ENCODE peak calls at places on chromosomes 16 and 17, in ten cellular contexts. D is psoas muscle, C is uterus, A is SK-N-SH, T is heart right ventricle, V is nephron progenitor cell, B is foreskin keratinocyte, L is upper lobe of right lung, N is ascending aorta, J is A549. U is an unnamed sample.

GRCh38 chr16:2008009-2008526 is 1.6 kb downstream of the ZNF598 start:
- DNase-seq in D (peak), C (no peak), A (no peak), T (no peak), V (no peak), B (peak), L (no peak), N (no peak), J (no peak), U (no peak)

GRCh38 chr17:57488856-57489255 is 232.5 kb downstream of the MSI2 start:
- DNase-seq in D (peak), C (no peak), A (no peak), T (no peak), V (no peak), B (no peak), L (no peak), N (no peak), J (no peak), U (no peak)

GRCh38 chr16:68826652-68827051 is 16.7 kb upstream of the TANGO6 start:
- DNase-seq in D (no peak), C (no peak), A (no peak), T (no peak), V (no peak), B (no peak), L (no peak), N (no peak), J (no peak), U (no peak)

GRCh38 chr16:66026211-66026610 is 340.3 kb upstream of the CDH5 start:
- DNase-seq in D (no peak), C (no peak), A (peak), T (no peak), V (peak), B (no peak), L (no peak), N (no peak), J (no peak), U (no peak)

GRCh38 chr17:73288534-73289302 is 23.1 kb downstream of the CDC42EP4 start:
- DNase-seq in D (peak), C (no peak), A (no peak), T (peak), V (no peak), B (no peak), L (peak), N (no peak), J (peak), U (no peak)

GRCh38 chr16:49659356-49659755 is 196.6 kb downstream of the ZNF423 start:
- DNase-seq in D (no peak), C (no peak), A (no peak), T (no peak), V (no peak), B (no peak), L (no peak), N (no peak), J (no peak), U (no peak)

GRCh38 chr17:28645576-28645939 is 600 bp upstream of the BLTP2 start:
- DNase-seq in D (no peak), C (no peak), A (no peak), T (no peak), V (peak), B (no peak), L (no peak), N (no peak), J (no peak), U (no peak)

GRCh38 chr17:16283705-16284104 is 66.7 kb downstream of the PIGL start:
- DNase-seq in D (no peak), C (no peak), A (no peak), T (no peak), V (no peak), B (no peak), L (no peak), N (no peak), J (no peak), U (no peak)

GRCh38 chr17:36057900-36058299 is 6.2 kb upstream of the CCL18 start:
- DNase-seq in D (no peak), C (no peak), A (no peak), T (no peak), V (no peak), B (no peak), L (no peak), N (no peak), J (no peak), U (no peak)

GRCh38 chr17:46772879-46773620 is 45.4 kb downstream of the WNT3 start:
- DNase-seq in D (no peak), C (no peak), A (peak), T (no peak), V (no peak), B (no peak), L (no peak), N (no peak), J (no peak), U (no peak)

GRCh38 chr17:35890774-35891155 is 10.6 kb upstream of the CCL5 start:
- DNase-seq in D (no peak), C (no peak), A (peak), T (no peak), V (no peak), B (no peak), L (no peak), N (peak), J (no peak), U (no peak)

GRCh38 chr17:67260051-67260987 is 15.3 kb upstream of the HELZ start:
- DNase-seq in D (no peak), C (peak), A (no peak), T (peak), V (no peak), B (peak), L (peak), N (peak), J (no peak), U (no peak)

GRCh38 chr16:74297296-74297665 is 667 bp downstream of the PSMD7 start:
- DNase-seq in D (peak), C (no peak), A (peak), T (no peak), V (peak), B (no peak), L (no peak), N (peak), J (peak), U (peak)

GRCh38 chr17:78110363-78111011 is 18.1 kb downstream of the TMC6 start:
- DNase-seq in D (peak), C (no peak), A (peak), T (no peak), V (no peak), B (no peak), L (no peak), N (no peak), J (no peak), U (no peak)

GRCh38 chr17:57485566-57485865 is 229.2 kb downstream of the MSI2 start:
- DNase-seq in D (no peak), C (no peak), A (no peak), T (no peak), V (no peak), B (no peak), L (no peak), N (no peak), J (no peak), U (no peak)

GRCh38 chr16:3266873-3267537 is 10.6 kb upstream of the MEFV start:
- DNase-seq in D (no peak), C (no peak), A (peak), T (no peak), V (no peak), B (peak), L (no peak), N (no peak), J (peak), U (no peak)

DNA sequence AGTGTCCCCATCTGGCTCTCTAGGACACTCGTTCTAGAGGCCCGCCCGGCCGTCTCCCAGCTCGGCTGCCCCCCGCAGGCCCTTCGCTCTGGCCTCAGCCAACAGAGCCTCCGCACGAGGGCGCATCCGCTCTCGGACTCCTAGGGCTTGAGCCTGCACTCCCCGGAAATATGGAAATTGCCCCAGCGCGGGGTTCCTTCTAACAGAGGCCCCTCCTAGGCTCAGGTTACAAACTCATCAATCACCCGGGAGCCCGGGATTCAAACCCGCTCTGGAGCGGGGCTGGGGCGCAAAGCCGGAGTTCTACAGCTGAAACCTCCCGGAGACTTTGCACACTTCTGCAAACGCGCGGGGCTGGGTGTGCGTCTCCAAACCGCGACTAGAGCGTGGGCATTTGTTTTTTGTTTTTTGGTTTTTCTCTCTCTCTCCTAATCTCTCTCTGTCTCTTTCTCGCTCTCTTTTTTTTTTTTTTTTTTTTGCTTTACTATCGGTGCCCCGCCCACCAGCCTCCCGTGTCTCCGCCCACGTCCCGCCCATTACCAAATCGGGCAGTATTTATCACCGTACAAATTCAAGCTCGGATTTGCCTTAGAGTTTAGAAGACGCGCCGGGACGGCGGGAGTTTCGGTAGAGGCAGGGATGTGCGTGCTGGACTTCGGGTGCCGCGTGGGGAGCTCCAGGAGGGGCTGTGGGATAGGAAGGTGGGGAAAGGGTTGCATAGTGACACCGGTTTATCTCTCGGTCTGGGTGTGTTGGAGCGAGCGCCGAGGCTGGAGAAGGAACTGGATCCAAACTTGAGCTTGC is 2.4 kb upstream of the FOXL1 start:
- DNase-seq in D (peak), C (peak), A (peak), T (peak), V (peak), B (peak), L (no peak), N (peak), J (peak), U (peak)
- TF ChIP-seq CTCF in D (peak), C (peak), A (peak), T (peak), V (peak), B (peak), L (peak), N (peak), J (peak), U (no peak)

GRCh38 chr17:1713878-1714487 is 3.8 kb upstream of the TLCD2 start:
- DNase-seq in D (peak), C (peak), A (peak), T (no peak), V (peak), B (no peak), L (peak), N (peak), J (peak), U (peak)
- TF ChIP-seq CTCF in D (peak), C (peak), A (peak), T (no peak), V (peak), B (peak), L (peak), N (no peak), J (peak), U (no peak)

GRCh38 chr16:27564226-27564625 is 14.3 kb downstream of the KATNIP start:
- DNase-seq in D (no peak), C (no peak), A (peak), T (no peak), V (no peak), B (no peak), L (no peak), N (no peak), J (no peak), U (no peak)
- TF ChIP-seq CTCF in D (no peak), C (no peak), A (no peak), T (no peak), V (no peak), B (no peak), L (no peak), N (no peak), J (no peak), U (no peak)

DNA sequence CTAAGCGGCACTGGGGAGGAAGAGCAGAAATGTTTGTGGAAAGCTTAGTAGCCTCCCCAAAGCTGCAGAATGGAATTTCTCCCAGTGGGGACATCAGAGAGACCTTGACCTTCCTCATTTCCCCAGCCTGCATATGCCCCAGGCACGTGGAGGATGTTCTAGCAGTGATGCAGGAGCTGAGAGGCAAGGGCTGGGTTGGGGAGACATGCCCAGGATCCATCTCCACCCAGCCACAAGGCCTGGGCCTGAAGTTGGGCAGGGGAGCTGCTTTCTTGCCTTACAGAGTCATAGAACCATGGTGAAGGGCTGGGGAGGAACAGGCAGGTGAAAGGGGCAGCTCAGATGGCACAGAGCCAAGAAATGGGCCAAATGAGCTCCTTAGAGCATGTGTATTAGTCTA is 104.0 kb downstream of the TMEM132E start:
- DNase-seq in D (no peak), C (no peak), A (no peak), T (no peak), V (no peak), B (no peak), L (no peak), N (no peak), J (no peak), U (no peak)
- TF ChIP-seq CTCF in D (no peak), C (no peak), A (no peak), T (no peak), V (no peak), B (no peak), L (no peak), N (no peak), J (no peak), U (no peak)

DNA sequence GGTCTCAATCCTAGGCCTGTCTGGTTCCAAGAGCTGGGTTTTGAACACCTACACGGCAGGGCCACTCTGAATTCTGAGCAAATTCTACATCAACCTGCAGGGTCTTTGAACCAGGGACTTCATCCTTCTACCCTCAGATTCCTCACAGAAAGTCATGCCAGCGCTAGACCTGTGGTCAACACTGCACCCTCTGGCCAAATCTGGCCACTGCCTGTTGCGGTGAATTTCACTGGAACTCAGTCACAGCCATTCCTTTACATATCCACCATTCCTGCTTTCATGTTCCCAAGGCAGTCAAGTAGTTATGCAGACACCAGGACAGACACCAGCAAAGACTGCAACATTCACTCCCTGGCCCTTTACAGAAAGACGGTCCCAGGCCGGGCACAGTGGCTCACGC is 144.6 kb downstream of the C16orf95 start:
- DNase-seq in D (no peak), C (no peak), A (no peak), T (no peak), V (no peak), B (no peak), L (no peak), N (no peak), J (no peak), U (no peak)
- TF ChIP-seq CTCF in D (no peak), C (no peak), A (no peak), T (no peak), V (peak), B (no peak), L (no peak), N (peak), J (no peak), U (no peak)

DNA sequence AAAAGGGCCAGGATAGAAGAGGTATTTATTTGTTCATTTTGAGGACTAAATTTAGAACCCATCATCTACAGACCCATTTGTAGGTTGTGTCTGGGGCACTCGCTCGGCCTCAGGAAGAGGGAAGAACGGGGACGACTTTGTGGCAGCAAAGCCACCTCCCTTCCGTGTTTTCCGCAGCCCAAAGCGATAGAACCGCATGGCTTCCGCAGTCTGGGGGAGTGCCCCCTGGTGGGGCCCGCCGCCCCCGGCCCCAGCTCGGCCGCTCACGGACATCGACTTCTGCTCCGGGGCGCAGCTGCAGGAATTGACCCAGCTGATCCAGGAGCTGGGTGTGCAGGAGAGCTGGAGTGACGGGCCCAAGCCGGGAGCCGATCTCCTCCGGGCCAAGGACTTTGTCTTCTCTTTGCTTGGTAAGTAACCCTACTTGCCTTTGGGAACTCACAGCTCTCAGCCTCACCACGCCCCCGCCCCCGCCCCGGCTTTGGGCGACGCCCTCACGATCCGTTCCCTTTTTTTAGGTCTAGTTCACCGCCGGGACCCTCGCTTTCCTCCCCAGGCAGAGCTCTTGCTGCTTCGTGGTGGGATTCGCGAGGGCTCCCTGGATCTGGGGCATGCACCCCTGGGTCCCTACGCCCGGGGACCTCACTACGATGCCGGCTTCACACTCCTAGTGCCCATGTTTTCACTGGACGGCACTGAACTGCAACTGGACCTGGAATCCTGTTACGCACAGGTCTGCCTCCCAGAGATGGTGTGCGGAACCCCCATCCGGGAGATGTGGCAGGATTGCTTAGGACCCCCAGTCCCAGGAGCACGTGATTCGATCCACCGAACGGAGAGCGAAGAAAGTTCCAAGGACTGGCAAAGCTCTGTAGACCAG is 681 bp downstream of the TMEM102 start:
- DNase-seq in D (peak), C (no peak), A (peak), T (no peak), V (peak), B (peak), L (peak), N (peak), J (peak), U (peak)
- TF ChIP-seq CTCF in D (no peak), C (no peak), A (peak), T (peak), V (no peak), B (peak), L (peak), N (no peak), J (no peak), U (no peak)